ENCODE peak calls at places on chromosomes 4 and X, in four cellular contexts. One of them, this sample, is unnamed.

GRCh38 chr4:173073939-173074500 is 94.6 kb upstream of the GALNT7 start:
- DNase-seq in T-helper 2 cell: no peak
- DNase-seq in progenitor cell of endocrine pancreas: no peak
- DNase-seq in Right ventricle myocardium superior: no peak
- DNase-seq in this sample: no peak

GRCh38 chr4:122758033-122758432 is 25.5 kb downstream of the BBS12 start:
- DNase-seq in T-helper 2 cell: peak; percentile 32
- DNase-seq in Right ventricle myocardium superior: no peak
- DNase-seq in progenitor cell of endocrine pancreas: no peak
- DNase-seq in this sample: no peak

GRCh38 chr4:142155347-142155746 is 519.0 kb downstream of the IL15 start:
- DNase-seq in progenitor cell of endocrine pancreas: no peak
- DNase-seq in T-helper 2 cell: no peak
- DNase-seq in Right ventricle myocardium superior: no peak
- DNase-seq in this sample: no peak

GRCh38 chr4:184345573-184345922 is 127.9 kb upstream of the ENPP6 start:
- DNase-seq in T-helper 2 cell: no peak
- DNase-seq in progenitor cell of endocrine pancreas: no peak
- DNase-seq in Right ventricle myocardium superior: peak; percentile 71
- DNase-seq in this sample: no peak

GRCh38 chrX:63250253-63250868 is 100.8 kb downstream of the SPIN4 start:
- DNase-seq in Right ventricle myocardium superior: no peak
- DNase-seq in progenitor cell of endocrine pancreas: peak; percentile 18
- DNase-seq in T-helper 2 cell: peak; percentile 64
- DNase-seq in this sample: peak; percentile 67

GRCh38 chr4:123547167-123547817 is 150.7 kb downstream of the SPRY1 start:
- DNase-seq in T-helper 2 cell: no peak
- DNase-seq in Right ventricle myocardium superior: no peak
- DNase-seq in progenitor cell of endocrine pancreas: peak; percentile 56
- DNase-seq in this sample: peak; percentile 91

GRCh38 chr4:104818579-104818978 is 323.9 kb upstream of the CXXC4 start:
- DNase-seq in Right ventricle myocardium superior: no peak
- DNase-seq in progenitor cell of endocrine pancreas: no peak
- DNase-seq in T-helper 2 cell: peak; percentile 75
- DNase-seq in this sample: no peak

GRCh38 chr4:116055857-116056827 is 942.7 kb upstream of the NDST4 start:
- DNase-seq in T-helper 2 cell: no peak
- DNase-seq in Right ventricle myocardium superior: no peak
- DNase-seq in progenitor cell of endocrine pancreas: no peak
- DNase-seq in this sample: no peak

GRCh38 chr4:87033902-87034301 is 99.1 kb downstream of the AFF1 start:
- DNase-seq in Right ventricle myocardium superior: no peak
- DNase-seq in T-helper 2 cell: no peak
- DNase-seq in progenitor cell of endocrine pancreas: no peak
- DNase-seq in this sample: no peak

GRCh38 chrX:27966955-27967354 is 14.3 kb downstream of the DCAF8L1 start:
- DNase-seq in T-helper 2 cell: no peak
- DNase-seq in Right ventricle myocardium superior: no peak
- DNase-seq in progenitor cell of endocrine pancreas: no peak
- DNase-seq in this sample: no peak

GRCh38 chrX:85516131-85516530 is 136.7 kb upstream of the POF1B start:
- DNase-seq in T-helper 2 cell: no peak
- DNase-seq in Right ventricle myocardium superior: no peak
- DNase-seq in progenitor cell of endocrine pancreas: no peak
- DNase-seq in this sample: no peak

GRCh38 chr4:20572976-20573375 is 127.3 kb upstream of the PACRGL start:
- DNase-seq in Right ventricle myocardium superior: no peak
- DNase-seq in progenitor cell of endocrine pancreas: no peak
- DNase-seq in T-helper 2 cell: no peak
- DNase-seq in this sample: no peak

GRCh38 chrX:14095702-14096101 is 66.0 kb upstream of the GEMIN8 start:
- DNase-seq in T-helper 2 cell: peak; percentile 54
- DNase-seq in progenitor cell of endocrine pancreas: peak; percentile 10
- DNase-seq in Right ventricle myocardium superior: peak; percentile 30
- DNase-seq in this sample: peak; percentile 60

GRCh38 chr4:172573899-172574298 is 594.7 kb upstream of the GALNT7 start:
- DNase-seq in progenitor cell of endocrine pancreas: no peak
- DNase-seq in Right ventricle myocardium superior: no peak
- DNase-seq in T-helper 2 cell: peak; percentile 44
- DNase-seq in this sample: no peak

GRCh38 chr4:94463771-94464170 is 12.0 kb downstream of the PDLIM5 start:
- DNase-seq in T-helper 2 cell: no peak
- DNase-seq in Right ventricle myocardium superior: no peak
- DNase-seq in progenitor cell of endocrine pancreas: no peak
- DNase-seq in this sample: no peak

GRCh38 chr4:6282247-6282646 is 12.6 kb downstream of the WFS1 start:
- DNase-seq in progenitor cell of endocrine pancreas: no peak
- DNase-seq in Right ventricle myocardium superior: no peak
- DNase-seq in T-helper 2 cell: no peak
- DNase-seq in this sample: no peak

GRCh38 chrX:133838761-133839676 is 146.4 kb downstream of the GPC3 start:
- DNase-seq in progenitor cell of endocrine pancreas: peak; percentile 43
- DNase-seq in Right ventricle myocardium superior: no peak
- DNase-seq in T-helper 2 cell: peak; percentile 3
- DNase-seq in this sample: peak; percentile 68

GRCh38 chr4:5785806-5786680 is 75.0 kb downstream of the EVC start:
- DNase-seq in Right ventricle myocardium superior: no peak
- DNase-seq in progenitor cell of endocrine pancreas: no peak
- DNase-seq in T-helper 2 cell: no peak
- DNase-seq in this sample: peak; percentile 56

GRCh38 chrX:40104649-40105015 is 6.9 kb upstream of the BCOR start:
- DNase-seq in Right ventricle myocardium superior: peak; percentile 54
- DNase-seq in T-helper 2 cell: peak; percentile 52
- DNase-seq in progenitor cell of endocrine pancreas: no peak
- DNase-seq in this sample: no peak

GRCh38 chr4:131013226-131013625 is 1917.3 kb downstream of the C4orf33 start:
- DNase-seq in T-helper 2 cell: no peak
- DNase-seq in progenitor cell of endocrine pancreas: no peak
- DNase-seq in Right ventricle myocardium superior: no peak
- DNase-seq in this sample: no peak

GRCh38 chr4:100539706-100540105 is 21.9 kb upstream of the EMCN start:
- DNase-seq in Right ventricle myocardium superior: no peak
- DNase-seq in progenitor cell of endocrine pancreas: no peak
- DNase-seq in T-helper 2 cell: peak; percentile 68
- DNase-seq in this sample: no peak

GRCh38 chrX:24395775-24396174 is 35.3 kb downstream of the SUPT20HL1 start:
- DNase-seq in progenitor cell of endocrine pancreas: peak; percentile 34
- DNase-seq in T-helper 2 cell: peak; percentile 55
- DNase-seq in Right ventricle myocardium superior: no peak
- DNase-seq in this sample: peak; percentile 76

GRCh38 chr4:176791591-176792347 is 953 bp downstream of the VEGFC start:
- DNase-seq in progenitor cell of endocrine pancreas: peak; percentile 29
- DNase-seq in T-helper 2 cell: peak; percentile 10
- DNase-seq in Right ventricle myocardium superior: peak; percentile 42
- DNase-seq in this sample: peak; percentile 64

GRCh38 chrX:152850465-152850864 is 19.6 kb downstream of the NSDHL start:
- DNase-seq in T-helper 2 cell: no peak
- DNase-seq in progenitor cell of endocrine pancreas: no peak
- DNase-seq in Right ventricle myocardium superior: no peak
- DNase-seq in this sample: no peak

GRCh38 chrX:113514906-113515305 is 674.3 kb upstream of the AMOT start:
- DNase-seq in Right ventricle myocardium superior: no peak
- DNase-seq in T-helper 2 cell: no peak
- DNase-seq in progenitor cell of endocrine pancreas: no peak
- DNase-seq in this sample: peak; percentile 54

GRCh38 chr4:24642941-24643628 is 58.7 kb upstream of the DHX15 start:
- DNase-seq in progenitor cell of endocrine pancreas: no peak
- DNase-seq in Right ventricle myocardium superior: no peak
- DNase-seq in T-helper 2 cell: no peak
- DNase-seq in this sample: peak; percentile 71

GRCh38 chrX:31580726-31581125 is 508.9 kb upstream of the FTHL17 start:
- DNase-seq in Right ventricle myocardium superior: no peak
- DNase-seq in progenitor cell of endocrine pancreas: no peak
- DNase-seq in T-helper 2 cell: peak; percentile 15
- DNase-seq in this sample: no peak

GRCh38 chr4:5054532-5054931 is 3.3 kb downstream of the STK32B start:
- DNase-seq in progenitor cell of endocrine pancreas: no peak
- DNase-seq in Right ventricle myocardium superior: no peak
- DNase-seq in T-helper 2 cell: no peak
- DNase-seq in this sample: no peak

GRCh38 chr4:154399259-154399974 is 92.2 kb downstream of the DCHS2 start:
- DNase-seq in Right ventricle myocardium superior: no peak
- DNase-seq in progenitor cell of endocrine pancreas: no peak
- DNase-seq in T-helper 2 cell: no peak
- DNase-seq in this sample: no peak

GRCh38 chr4:188408244-188409067 is 269.2 kb downstream of the TRIML1 start:
- DNase-seq in T-helper 2 cell: no peak
- DNase-seq in Right ventricle myocardium superior: no peak
- DNase-seq in progenitor cell of endocrine pancreas: no peak
- DNase-seq in this sample: no peak

GRCh38 chr4:48899950-48900349 is 6.6 kb downstream of the OCIAD2 start:
- DNase-seq in Right ventricle myocardium superior: no peak
- DNase-seq in T-helper 2 cell: no peak
- DNase-seq in progenitor cell of endocrine pancreas: no peak
- DNase-seq in this sample: peak; percentile 68

This sample was measured in islet precursor cell.